ENCODE peak calls at places on chromosome 5, in nine cellular contexts. V, W, J, L, N, K, O, T and G are unnamed samples.

GRCh38 chr5:88536146-88536545 is 267.5 kb upstream of the TMEM161B start:
- DNase-seq in V (no peak), K (no peak), L (no peak), N (no peak), J (no peak), O (no peak), T (no peak), W (no peak), G (peak; percentile 66)

GRCh38 chr5:65816729-65817128 is 94.7 kb downstream of the NLN start:
- DNase-seq in N (no peak), W (no peak), T (no peak), L (no peak), O (no peak), K (no peak), V (no peak), J (no peak), G (no peak)

GRCh38 chr5:160506006-160507004 is 84.7 kb downstream of the PTTG1 start:
- DNase-seq in T (no peak), N (peak; percentile 23), L (no peak), W (peak; percentile 54), O (peak; percentile 61), V (peak; percentile 62), K (peak; percentile 51), J (peak; percentile 86), G (no peak)

GRCh38 chr5:78503958-78504357 is 143.5 kb downstream of the SCAMP1 start:
- DNase-seq in K (no peak), O (no peak), L (no peak), T (no peak), W (no peak), V (no peak), N (no peak), J (no peak), G (no peak)

GRCh38 chr5:133524597-133524996 is 87.7 kb downstream of the FSTL4 start:
- DNase-seq in T (no peak), W (no peak), V (no peak), O (no peak), L (no peak), J (no peak), N (no peak), K (no peak), G (no peak)

GRCh38 chr5:161155451-161155850 is 303.4 kb upstream of the ATP10B start:
- DNase-seq in L (no peak), W (no peak), T (no peak), V (no peak), J (no peak), K (no peak), O (no peak), N (no peak), G (no peak)

GRCh38 chr5:167792538-167792937 is 498.9 kb upstream of the WWC1 start:
- DNase-seq in J (peak; percentile 18), O (no peak), T (no peak), N (no peak), L (no peak), V (no peak), K (no peak), W (no peak), G (no peak)

GRCh38 chr5:137348759-137349158 is 150.4 kb downstream of the SPOCK1 start:
- DNase-seq in J (no peak), W (no peak), O (no peak), L (no peak), V (no peak), T (no peak), N (no peak), K (no peak), G (no peak)

GRCh38 chr5:89351232-89351631 is 468.2 kb upstream of the MEF2C start:
- DNase-seq in V (no peak), N (no peak), L (no peak), O (peak; percentile 85), J (no peak), T (no peak), K (no peak), W (peak; percentile 88), G (peak; percentile 30)

GRCh38 chr5:146368137-146368536 is 29.5 kb downstream of the POU4F3 start:
- DNase-seq in L (no peak), W (no peak), T (no peak), V (no peak), N (no peak), J (no peak), O (no peak), K (no peak), G (peak; percentile 63)

GRCh38 chr5:95817430-95817829 is 5.1 kb downstream of the GLRX start:
- DNase-seq in W (peak; percentile 76), N (no peak), V (no peak), L (no peak), T (no peak), O (no peak), J (peak; percentile 52), K (no peak), G (peak; percentile 92)

GRCh38 chr5:119522841-119523240 is 70.5 kb downstream of the HSD17B4 start:
- DNase-seq in W (no peak), V (no peak), N (no peak), L (no peak), K (no peak), O (no peak), T (peak; percentile 73), J (no peak), G (no peak)

GRCh38 chr5:169602535-169602934 is 19.0 kb downstream of the SPDL1 start:
- DNase-seq in T (no peak), N (no peak), K (no peak), O (no peak), V (no peak), J (no peak), W (peak; percentile 81), L (no peak), G (peak; percentile 85)

GRCh38 chr5:80921026-80921425 is 39.1 kb upstream of the RASGRF2 start:
- DNase-seq in K (no peak), L (no peak), J (peak; percentile 60), V (peak; percentile 54), T (peak; percentile 6), N (no peak), W (no peak), O (no peak), G (no peak)

GRCh38 chr5:155460501-155460931 is 447.0 kb downstream of the KIF4B start:
- DNase-seq in O (no peak), V (no peak), T (peak; percentile 91), J (no peak), K (no peak), N (no peak), W (no peak), L (no peak), G (no peak)

GRCh38 chr5:113034182-113034773 is 57.7 kb downstream of the DCP2 start:
- DNase-seq in O (peak; percentile 49), N (no peak), W (peak; percentile 95), K (no peak), T (no peak), V (no peak), J (peak; percentile 24), L (no peak), G (peak; percentile 24)

GRCh38 chr5:135998889-135999288 is 29.9 kb upstream of the TGFBI start:
- DNase-seq in L (no peak), W (no peak), O (no peak), J (no peak), T (no peak), N (no peak), K (no peak), V (no peak), G (no peak)

GRCh38 chr5:135999396-136000139 is 29.2 kb upstream of the TGFBI start:
- DNase-seq in V (no peak), K (no peak), T (no peak), O (peak; percentile 92), L (peak; percentile 35), W (peak; percentile 97), N (no peak), J (no peak), G (peak; percentile 77)

GRCh38 chr5:135995979-135996378 is 32.8 kb upstream of the TGFBI start:
- DNase-seq in N (no peak), K (no peak), L (no peak), J (no peak), O (no peak), W (no peak), V (no peak), T (no peak), G (no peak)

GRCh38 chr5:135996611-135997010 is 32.2 kb upstream of the TGFBI start:
- DNase-seq in K (no peak), O (no peak), L (no peak), W (peak; percentile 66), J (no peak), N (no peak), T (no peak), V (no peak), G (peak; percentile 16)

DNA sequence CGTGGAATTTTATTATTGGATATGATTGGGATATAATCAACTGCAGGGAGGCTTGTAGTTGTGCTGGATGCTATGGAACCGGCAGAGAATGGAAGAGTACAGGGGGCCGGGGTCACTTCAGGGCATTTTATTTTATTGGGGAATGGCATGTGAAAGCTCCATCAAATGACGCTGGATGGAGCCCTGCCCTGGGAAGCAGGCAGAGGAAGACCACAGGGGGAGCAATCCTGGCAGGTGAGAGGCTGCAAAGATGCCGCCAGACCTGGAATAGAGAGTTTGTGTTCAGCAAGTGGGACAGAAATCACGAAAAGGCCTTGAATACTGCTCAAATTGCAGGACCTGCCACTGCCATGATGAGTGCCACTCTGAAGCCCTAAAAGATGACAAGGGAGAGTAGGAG is 30.9 kb upstream of the TGFBI start:
- DNase-seq in L (no peak), N (no peak), W (no peak), O (no peak), T (no peak), K (no peak), J (peak; percentile 65), V (peak; percentile 55), G (no peak)
- H2AFZ ChIP-seq in L (no peak overlapping the region), N (no peak overlapping the region), W (no peak overlapping the region), O (no peak overlapping the region), T (no peak overlapping the region), K (no peak overlapping the region), J (peak overlapping the region; percentile 58), V (no peak overlapping the region), G (no peak overlapping the region)

DNA sequence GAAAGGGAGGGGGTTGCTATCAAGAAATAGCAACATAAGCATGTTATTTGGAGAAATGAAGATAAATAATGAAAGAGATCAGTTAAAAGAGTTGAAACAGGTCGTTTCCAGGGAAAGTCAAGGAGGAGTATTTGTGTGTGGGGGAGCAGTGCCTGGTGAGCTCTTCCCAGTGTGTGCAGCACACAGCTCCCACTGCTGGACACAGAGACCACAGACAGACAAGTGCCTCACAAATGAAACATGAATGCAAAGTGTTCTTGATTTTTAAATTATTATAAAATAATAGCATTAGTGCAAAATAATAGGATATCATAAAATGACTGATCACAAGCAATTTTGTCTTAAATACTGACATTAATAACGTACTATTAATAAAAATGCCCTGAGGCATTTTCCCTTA is 40.8 kb downstream of the LIFR start:
- DNase-seq in V (no peak), O (peak; percentile 39), W (peak; percentile 47), K (no peak), N (peak; percentile 17), T (peak; percentile 17), J (no peak), L (peak; percentile 20), G (peak; percentile 42)
- TF ChIP-seq CTCF in V (peak; percentile 38), O (peak; percentile 43), W (peak; percentile 47), K (no peak), N (peak; percentile 60), T (peak; percentile 48), J (no peak), L (peak; percentile 46), G (peak; percentile 66)

GRCh38 chr5:100270323-100270771 is 264.8 kb upstream of the FAM174A start:
- DNase-seq in V (no peak), J (no peak), T (no peak), N (no peak), L (peak; percentile 91), W (no peak), K (no peak), O (peak; percentile 90), G (peak; percentile 9)
- H2AFZ ChIP-seq in V (no peak overlapping the region), J (no peak overlapping the region), T (no peak overlapping the region), N (no peak overlapping the region), L (peak overlapping the region; percentile 82), W (no peak overlapping the region), K (no peak overlapping the region), O (no peak overlapping the region), G (no peak overlapping the region)

GRCh38 chr5:138464388-138465287 is 641 bp upstream of the EGR1 start:
- DNase-seq in W (peak; percentile 98), T (peak; percentile 97), V (peak; percentile 98), L (peak; percentile 97), J (peak; percentile 100), N (peak; percentile 89), O (peak; percentile 99), K (peak; percentile 98), G (peak; percentile 96)
- TF ChIP-seq CTCF in W (no peak), T (no peak), V (peak; percentile 48), L (no peak), J (peak; percentile 15), N (peak; percentile 18), O (no peak), K (peak; percentile 52), G (peak; percentile 34)